ENCODE peak calls at places on chromosomes 7 and 10, in five cellular contexts. W, P, R, S and Y are unnamed samples.

GRCh38 chr10:29811751-29812427 is 177.1 kb upstream of the SVIL start:
- DNase-seq in P (peak), R (peak), W (peak), S (peak), Y (peak)

GRCh38 chr7:109343662-109344061 is 774.0 kb downstream of the DNAJB9 start:
- DNase-seq in S (no peak), P (no peak), W (peak), R (peak), Y (no peak)

GRCh38 chr7:137978464-137979237 is 23.2 kb downstream of the CREB3L2 start:
- DNase-seq in W (peak), R (peak), S (peak), P (no peak), Y (peak)

GRCh38 chr10:128556575-128556974 is 430.4 kb upstream of the MKI67 start:
- DNase-seq in R (no peak), S (no peak), P (no peak), W (no peak), Y (no peak)

GRCh38 chr10:7948601-7949000 is 105.9 kb upstream of the GATA3 start:
- DNase-seq in W (peak), R (peak), S (no peak), P (no peak), Y (no peak)

GRCh38 chr7:43496596-43496995 is 86.3 kb upstream of the STK17A start:
- DNase-seq in S (no peak), P (no peak), W (no peak), R (no peak), Y (no peak)

GRCh38 chr7:114820993-114821945 is 100.6 kb upstream of the MDFIC start:
- DNase-seq in R (peak), S (no peak), W (peak), P (no peak), Y (no peak)

GRCh38 chr10:93916257-93917063 is 22.7 kb downstream of the SLC35G1 start:
- DNase-seq in R (peak), W (peak), S (no peak), P (no peak), Y (no peak)

GRCh38 chr10:88041243-88042161 is 178.1 kb downstream of the PTEN start:
- DNase-seq in P (no peak), W (peak), S (no peak), R (no peak), Y (no peak)

GRCh38 chr7:5077740-5078139 is 32.1 kb downstream of the RBAK start:
- DNase-seq in P (no peak), W (no peak), S (no peak), R (no peak), Y (no peak)

GRCh38 chr7:30816291-30817059 is 45.3 kb downstream of the MINDY4 start:
- DNase-seq in W (no peak), R (no peak), S (peak), P (no peak), Y (no peak)

GRCh38 chr7:102415685-102416225 is 17.6 kb upstream of the ORAI2 start:
- DNase-seq in R (no peak), P (no peak), W (no peak), S (no peak), Y (no peak)

GRCh38 chr10:34249634-34250033 is 565.5 kb downstream of the PARD3 start:
- DNase-seq in W (no peak), P (no peak), R (no peak), S (no peak), Y (no peak)

GRCh38 chr10:119640384-119640783 is 10.8 kb upstream of the BAG3 start:
- DNase-seq in P (no peak), R (no peak), W (no peak), S (no peak), Y (no peak)

GRCh38 chr10:119209050-119209735 is 1.8 kb downstream of the GRK5 start:
- DNase-seq in R (peak), S (peak), P (peak), W (peak), Y (peak)

GRCh38 chr10:8058274-8059111 is 4.0 kb downstream of the GATA3 start:
- DNase-seq in P (no peak), S (no peak), R (no peak), W (no peak), Y (no peak)

GRCh38 chr7:31056775-31057346 is 4.8 kb downstream of the ADCYAP1R1 start:
- DNase-seq in P (no peak), W (no peak), S (no peak), R (no peak), Y (no peak)

GRCh38 chr10:36676321-36677169 is 448.9 kb upstream of the ANKRD30A start:
- DNase-seq in R (peak), S (no peak), W (peak), P (no peak), Y (no peak)

GRCh38 chr10:26574783-26575182 is 122.7 kb upstream of the PDSS1 start:
- DNase-seq in P (no peak), S (no peak), R (no peak), W (no peak), Y (no peak)

GRCh38 chr7:100588438-100588837 is 2.3 kb downstream of the FBXO24 start:
- DNase-seq in S (no peak), P (no peak), R (peak), W (peak), Y (no peak)

GRCh38 chr10:123840714-123841113 is 50.9 kb downstream of the CPXM2 start:
- DNase-seq in R (no peak), S (no peak), P (no peak), W (no peak), Y (no peak)

GRCh38 chr10:615583-616152 is 73.8 kb downstream of the DIP2C start:
- DNase-seq in W (peak), R (peak), S (peak), P (no peak), Y (no peak)

GRCh38 chr7:71251706-71252105 is 119.8 kb downstream of the GALNT17 start:
- DNase-seq in R (no peak), S (no peak), W (no peak), P (no peak), Y (no peak)

GRCh38 chr10:77251297-77252013 is 386.2 kb downstream of the KCNMA1 start:
- DNase-seq in S (no peak), W (peak), R (peak), P (no peak), Y (no peak)

GRCh38 chr10:53356616-53357349 is 584.2 kb upstream of the MBL2 start:
- DNase-seq in W (no peak), S (no peak), R (no peak), P (no peak), Y (no peak)

GRCh38 chr10:79293841-79294705 is 53.2 kb upstream of the PPIF start:
- DNase-seq in R (peak), P (no peak), W (peak), S (no peak), Y (no peak)

GRCh38 chr10:92690211-92691041 is 671 bp downstream of the HHEX start:
- DNase-seq in W (peak), P (no peak), R (peak), S (peak), Y (no peak)

GRCh38 chr7:158821173-158822021 is 7.9 kb downstream of the ESYT2 start:
- DNase-seq in P (no peak), R (peak), S (no peak), W (peak), Y (no peak)

GRCh38 chr10:70773461-70773860 is 11.7 kb downstream of the TBATA start:
- DNase-seq in R (no peak), S (no peak), P (no peak), W (no peak), Y (no peak)

GRCh38 chr7:144812379-144813283 is 23.2 kb downstream of the TPK1 start:
- DNase-seq in P (no peak), R (no peak), S (no peak), W (no peak), Y (no peak)

GRCh38 chr10:107894521-107894920 is 730.0 kb upstream of the SORCS1 start:
- DNase-seq in R (no peak), P (no peak), W (no peak), S (no peak), Y (no peak)

GRCh38 chr10:62652114-62652513 is 152.4 kb upstream of the ADO start:
- DNase-seq in R (peak), S (no peak), P (no peak), W (peak), Y (no peak)

GRCh38 chr10:37206132-37206531 is 80.7 kb downstream of the ANKRD30A start:
- DNase-seq in P (no peak), R (no peak), S (no peak), W (no peak), Y (no peak)

GRCh38 chr10:31975157-31975765 is 46.6 kb upstream of the ARHGAP12 start:
- DNase-seq in R (no peak), S (no peak), W (no peak), P (no peak), Y (no peak)

GRCh38 chr10:112949128-112949823 is 771 bp upstream of the TCF7L2 start:
- DNase-seq in W (peak), R (no peak), S (no peak), P (no peak), Y (no peak)

GRCh38 chr10:84743483-84743882 is 415.1 kb downstream of the CCSER2 start:
- DNase-seq in S (no peak), R (no peak), W (peak), P (no peak), Y (no peak)

GRCh38 chr7:127771707-127772106 is 119.7 kb downstream of the SND1 start:
- DNase-seq in P (no peak), S (no peak), W (no peak), R (no peak), Y (no peak)

GRCh38 chr7:101824440-101824839 is 7.0 kb downstream of the CUX1 start:
- DNase-seq in R (no peak), S (no peak), P (no peak), W (no peak), Y (no peak)

GRCh38 chr7:24715171-24715570 is 42.1 kb downstream of the GSDME start:
- DNase-seq in R (no peak), W (no peak), P (no peak), S (no peak), Y (no peak)

GRCh38 chr7:129853661-129854268 is 99.0 kb downstream of the UBE2H start:
- DNase-seq in P (no peak), W (peak), R (peak), S (no peak), Y (no peak)
- H3K4me3 ChIP-seq in P (no peak), W (peak), R (no peak), S (no peak), Y (no peak)

GRCh38 chr10:69464801-69465401 is 13.6 kb downstream of the TSPAN15 start:
- DNase-seq in R (no peak), W (no peak), S (no peak), P (no peak), Y (peak)

GRCh38 chr10:69467928-69468770 is 16.9 kb downstream of the TSPAN15 start:
- DNase-seq in S (no peak), R (no peak), W (no peak), P (no peak), Y (no peak)

GRCh38 chr10:69465457-69466157 is 14.3 kb downstream of the TSPAN15 start:
- DNase-seq in W (no peak), S (no peak), P (no peak), R (no peak), Y (no peak)

GRCh38 chr10:69466158-69466490 is 14.9 kb downstream of the TSPAN15 start:
- DNase-seq in R (no peak), S (no peak), W (no peak), P (no peak), Y (no peak)

GRCh38 chr10:69466689-69467088 is 15.4 kb downstream of the TSPAN15 start:
- DNase-seq in S (no peak), P (no peak), R (no peak), W (no peak), Y (no peak)
- H3K4me3 ChIP-seq in S (no peak), P (no peak), R (no peak), W (no peak), Y (no peak)

GRCh38 chr7:95330194-95331003 is 6.1 kb upstream of the PON1 start:
- DNase-seq in P (no peak), W (peak), S (no peak), R (peak), Y (no peak)

GRCh38 chr7:95335093-95335492 is 10.8 kb upstream of the PON1 start:
- DNase-seq in S (no peak), W (peak), P (no peak), R (peak), Y (no peak)

GRCh38 chr7:95334434-95334833 is 10.1 kb upstream of the PON1 start:
- DNase-seq in P (no peak), R (peak), S (no peak), W (peak), Y (no peak)

GRCh38 chr7:95327356-95327755 is 3.0 kb upstream of the PON1 start:
- DNase-seq in R (no peak), P (no peak), W (no peak), S (no peak), Y (no peak)

GRCh38 chr7:95331004-95331337 is 6.6 kb upstream of the PON1 start:
- DNase-seq in W (no peak), R (no peak), P (no peak), S (no peak), Y (no peak)
- H3K4me3 ChIP-seq in W (peak), R (no peak), P (no peak), S (peak), Y (no peak)

GRCh38 chr10:132714906-132715790 is 70.8 kb downstream of the NKX6-2 start:
- DNase-seq in S (peak), R (no peak), P (peak), W (no peak), Y (no peak)
- H3K4me3 ChIP-seq in S (no peak), R (no peak), P (no peak), W (no peak), Y (no peak)

GRCh38 chr7:94998951-94999350 is 91.6 kb downstream of the PPP1R9A start:
- DNase-seq in P (no peak), W (no peak), R (no peak), S (no peak), Y (no peak)

GRCh38 chr7:95001815-95002561 is 94.6 kb downstream of the PPP1R9A start:
- DNase-seq in S (no peak), W (no peak), P (no peak), R (no peak), Y (no peak)

GRCh38 chr7:94996331-94996730 is 88.9 kb downstream of the PPP1R9A start:
- DNase-seq in S (no peak), P (no peak), R (no peak), W (no peak), Y (no peak)

GRCh38 chr7:95001258-95001657 is 93.9 kb downstream of the PPP1R9A start:
- DNase-seq in W (no peak), S (no peak), P (no peak), R (no peak), Y (no peak)

GRCh38 chr7:94997547-94997946 is 90.2 kb downstream of the PPP1R9A start:
- DNase-seq in P (no peak), W (no peak), R (no peak), S (no peak), Y (no peak)
- H3K4me3 ChIP-seq in P (no peak), W (no peak), R (no peak), S (no peak), Y (no peak)

DNA sequence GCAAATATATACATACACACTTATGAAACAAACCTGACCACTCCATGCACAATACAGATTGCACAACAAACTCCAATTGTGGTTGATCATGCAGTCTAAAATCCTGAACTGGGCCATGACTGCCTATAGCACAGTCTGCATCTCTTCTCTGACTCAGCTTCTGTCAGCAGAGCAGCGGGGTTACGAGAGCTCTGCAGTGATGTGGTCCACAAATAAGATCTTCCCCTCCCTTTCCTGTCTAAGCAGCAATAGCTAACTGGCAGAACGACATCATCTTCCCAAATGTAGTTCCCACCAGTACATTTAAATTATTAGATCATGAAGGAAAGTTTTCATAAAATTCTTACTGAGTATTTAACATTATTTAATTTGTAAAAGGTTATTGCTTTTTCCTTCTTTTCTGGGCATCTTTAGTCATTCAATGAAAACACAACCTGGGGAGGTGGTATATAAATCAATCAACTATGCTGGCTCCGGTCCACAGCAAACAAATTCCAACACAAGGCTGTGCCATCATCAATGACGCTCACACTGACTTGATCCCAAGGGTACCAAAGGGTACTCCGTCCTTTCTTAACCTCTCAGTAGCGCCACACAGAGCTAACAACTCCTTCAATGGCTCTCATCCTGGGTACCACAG is 17.1 kb downstream of the ARHGAP21 start:
- DNase-seq in S (no peak), P (no peak), R (peak), W (peak), Y (no peak)
- H3K4me3 ChIP-seq in S (no peak), P (no peak), R (no peak), W (peak), Y (no peak)

GRCh38 chr10:114526497-114527238 is 122.4 kb upstream of the AFAP1L2 start:
- DNase-seq in W (peak), R (peak), S (peak), P (peak), Y (peak)

GRCh38 chr10:114521250-114521649 is 116.9 kb upstream of the AFAP1L2 start:
- DNase-seq in W (no peak), P (no peak), R (no peak), S (no peak), Y (no peak)

GRCh38 chr10:114525368-114525949 is 121.2 kb upstream of the AFAP1L2 start:
- DNase-seq in R (peak), W (no peak), P (no peak), S (no peak), Y (no peak)

GRCh38 chr10:114523876-114524275 is 119.6 kb upstream of the AFAP1L2 start:
- DNase-seq in S (no peak), R (no peak), W (no peak), P (no peak), Y (no peak)

GRCh38 chr10:114526112-114526496 is 121.8 kb upstream of the AFAP1L2 start:
- DNase-seq in P (no peak), S (no peak), W (peak), R (peak), Y (no peak)
- H3K4me3 ChIP-seq in P (peak), S (peak), W (peak), R (no peak), Y (peak)

DNA sequence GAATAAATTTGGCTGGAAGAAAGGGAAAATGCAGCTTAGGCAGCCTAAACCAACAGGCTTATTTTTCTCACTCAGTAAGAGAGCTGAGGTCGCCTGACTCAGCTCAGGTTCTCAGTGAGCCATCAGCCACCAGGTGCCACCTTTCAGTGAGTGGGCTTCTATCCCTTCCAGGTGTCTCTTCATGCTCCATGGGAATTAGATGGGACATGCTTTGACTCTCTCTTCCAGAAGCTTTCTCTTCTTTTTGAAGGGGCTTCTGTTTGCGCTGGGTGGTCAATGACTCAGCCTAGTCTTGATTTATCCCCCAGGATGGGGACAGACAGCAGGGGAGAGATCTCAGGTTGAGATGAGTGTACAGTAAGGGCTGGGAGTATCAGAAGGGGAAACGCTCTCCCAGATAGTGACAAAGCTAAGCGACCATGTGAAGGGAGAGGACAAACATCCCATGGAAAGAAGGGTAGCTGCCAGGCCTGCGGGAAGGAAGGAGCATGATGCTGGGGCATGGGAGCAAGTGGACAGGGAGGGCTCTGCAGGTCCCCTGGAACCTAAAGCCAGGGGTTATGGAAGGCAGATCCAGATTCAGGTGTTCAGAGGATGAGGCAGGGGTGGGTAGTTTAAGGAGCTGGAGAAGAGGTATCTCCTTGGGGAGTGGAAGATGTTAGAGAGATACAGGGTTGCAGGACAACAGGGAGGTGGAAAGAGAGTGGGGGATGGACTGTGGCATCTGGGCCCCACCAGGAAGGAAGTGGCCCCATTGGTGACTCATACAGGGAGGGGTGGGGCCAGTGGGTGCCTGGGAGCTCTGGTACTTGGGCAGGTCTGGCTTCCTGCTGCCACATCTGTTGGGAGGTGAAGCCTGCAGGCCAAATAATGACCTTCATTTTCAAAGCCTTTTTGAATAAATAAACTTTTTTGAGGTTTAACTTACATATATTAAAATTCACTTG is 32.5 kb downstream of the OGDH start:
- DNase-seq in P (peak), R (peak), W (peak), S (peak), Y (peak)
- H3K4me3 ChIP-seq in P (no peak), R (no peak), W (peak), S (no peak), Y (no peak)

GRCh38 chr10:68103237-68103866 is 5.9 kb upstream of the MYPN start:
- DNase-seq in P (no peak), S (no peak), R (no peak), W (no peak), Y (no peak)
- H3K4me3 ChIP-seq in P (no peak), S (no peak), R (no peak), W (no peak), Y (no peak)